ENCODE peak calls at places on chromosomes 12 and 14, in six cellular contexts. J, D, G, E, S and T are unnamed samples.

GRCh38 chr12:114916531-114916930 is 232.6 kb upstream of the TBX3 start:
- DNase-seq in J (no peak), D (no peak), G (no peak), E (no peak), S (no peak), T (no peak)

GRCh38 chr14:72926292-72927028 is at the start of gene DCAF4:
- DNase-seq in J (peak; percentile 97), D (peak; percentile 100), G (peak; percentile 97), E (peak; percentile 98), S (peak; percentile 98), T (peak; percentile 92)

GRCh38 chr14:95870772-95871171 is 5.9 kb upstream of the TUNAR start:
- DNase-seq in J (no peak), D (no peak), G (no peak), E (no peak), S (no peak), T (no peak)

GRCh38 chr12:121057794-121058193 is 18.7 kb upstream of the OASL start:
- DNase-seq in J (no peak), D (no peak), G (no peak), E (no peak), S (no peak), T (no peak)

GRCh38 chr12:55972045-55972843 is 1.6 kb upstream of the RAB5B start:
- DNase-seq in J (no peak), D (peak; percentile 46), G (peak; percentile 94), E (no peak), S (no peak), T (no peak)

GRCh38 chr12:114921796-114922195 is 237.8 kb upstream of the TBX3 start:
- DNase-seq in J (no peak), D (no peak), G (no peak), E (no peak), S (no peak), T (no peak)

GRCh38 chr14:97331058-97331457 is 533.9 kb downstream of the VRK1 start:
- DNase-seq in J (no peak), D (no peak), G (no peak), E (no peak), S (no peak), T (no peak)

GRCh38 chr12:124673881-124674617 is 106.6 kb upstream of the NCOR2 start:
- DNase-seq in J (peak; percentile 49), D (no peak), G (no peak), E (no peak), S (no peak), T (no peak)

GRCh38 chr12:69595689-69596088 is 10.4 kb downstream of the CCT2 start:
- DNase-seq in J (no peak), D (no peak), G (no peak), E (no peak), S (no peak), T (no peak)

GRCh38 chr14:75439989-75440388 is 12.2 kb downstream of the JDP2 start:
- DNase-seq in J (no peak), D (no peak), G (no peak), E (no peak), S (no peak), T (no peak)

GRCh38 chr12:124422570-124423523 is 128.0 kb downstream of the RFLNA start:
- DNase-seq in J (peak; percentile 96), D (peak; percentile 75), G (peak; percentile 84), E (peak; percentile 92), S (no peak), T (no peak)

GRCh38 chr12:92955997-92956663 is 27.0 kb upstream of the EEA1 start:
- DNase-seq in J (no peak), D (peak; percentile 62), G (no peak), E (no peak), S (no peak), T (no peak)

GRCh38 chr12:93163260-93164036 is 214.3 kb upstream of the NUDT4 start:
- DNase-seq in J (no peak), D (peak; percentile 18), G (peak; percentile 66), E (no peak), S (no peak), T (no peak)

GRCh38 chr12:8844665-8845064 is 22.2 kb downstream of the A2ML1 start:
- DNase-seq in J (no peak), D (no peak), G (no peak), E (no peak), S (no peak), T (no peak)

GRCh38 chr12:6167327-6168280 is 32.6 kb upstream of the CD9 start:
- DNase-seq in J (peak; percentile 90), D (peak; percentile 99), G (peak; percentile 96), E (peak; percentile 84), S (peak; percentile 36), T (no peak)

GRCh38 chr12:32305163-32305562 is 94.2 kb upstream of the FGD4 start:
- DNase-seq in J (no peak), D (no peak), G (peak; percentile 50), E (no peak), S (peak; percentile 36), T (no peak)

GRCh38 chr14:55843718-55844403 is 263.9 kb downstream of the KTN1 start:
- DNase-seq in J (no peak), D (no peak), G (no peak), E (no peak), S (peak; percentile 14), T (no peak)

GRCh38 chr14:84927096-84927910 is 602.6 kb upstream of the FLRT2 start:
- DNase-seq in J (no peak), D (no peak), G (no peak), E (no peak), S (no peak), T (no peak)

GRCh38 chr12:25980035-25980434 is 21.6 kb downstream of the RASSF8 start:
- DNase-seq in J (no peak), D (no peak), G (no peak), E (no peak), S (no peak), T (no peak)

GRCh38 chr14:54532111-54533012 is 22.7 kb downstream of the CGRRF1 start:
- DNase-seq in J (no peak), D (no peak), G (no peak), E (no peak), S (peak; percentile 18), T (no peak)
- H3K27me3 ChIP-seq in J (no peaks in the 10 kb centered on the region), D (no peaks in the 10 kb centered on the region), G (no peaks in the 10 kb centered on the region), E (no peaks in the 10 kb centered on the region), S (no peaks in the 10 kb centered on the region), T (no peaks in the 10 kb centered on the region)

GRCh38 chr12:107859367-107859766 is 84.9 kb downstream of the ASCL4 start:
- DNase-seq in J (no peak), D (no peak), G (no peak), E (no peak), S (no peak), T (no peak)

GRCh38 chr12:107864235-107864634 is 89.7 kb downstream of the ASCL4 start:
- DNase-seq in J (no peak), D (no peak), G (no peak), E (no peak), S (no peak), T (no peak)
- H3K27ac ChIP-seq in J (no peak overlapping the region), D (no peak overlapping the region), G (no peak overlapping the region), E (no peak overlapping the region), S (no peak overlapping the region), T (no peak overlapping the region)

GRCh38 chr12:54131641-54132280 is 57.0 kb downstream of the SMUG1 start:
- DNase-seq in J (no peak), D (no peak), G (no peak), E (no peak), S (no peak), T (no peak)
- H3K27me3 ChIP-seq in J (no peaks in the 10 kb centered on the region), D (peaks cover 37% of the 10 kb centered on the region), G (peaks cover 14% of the 10 kb centered on the region), E (no peaks in the 10 kb centered on the region), S (peaks cover 9% of the 10 kb centered on the region), T (peaks cover 42% of the 10 kb centered on the region)

DNA sequence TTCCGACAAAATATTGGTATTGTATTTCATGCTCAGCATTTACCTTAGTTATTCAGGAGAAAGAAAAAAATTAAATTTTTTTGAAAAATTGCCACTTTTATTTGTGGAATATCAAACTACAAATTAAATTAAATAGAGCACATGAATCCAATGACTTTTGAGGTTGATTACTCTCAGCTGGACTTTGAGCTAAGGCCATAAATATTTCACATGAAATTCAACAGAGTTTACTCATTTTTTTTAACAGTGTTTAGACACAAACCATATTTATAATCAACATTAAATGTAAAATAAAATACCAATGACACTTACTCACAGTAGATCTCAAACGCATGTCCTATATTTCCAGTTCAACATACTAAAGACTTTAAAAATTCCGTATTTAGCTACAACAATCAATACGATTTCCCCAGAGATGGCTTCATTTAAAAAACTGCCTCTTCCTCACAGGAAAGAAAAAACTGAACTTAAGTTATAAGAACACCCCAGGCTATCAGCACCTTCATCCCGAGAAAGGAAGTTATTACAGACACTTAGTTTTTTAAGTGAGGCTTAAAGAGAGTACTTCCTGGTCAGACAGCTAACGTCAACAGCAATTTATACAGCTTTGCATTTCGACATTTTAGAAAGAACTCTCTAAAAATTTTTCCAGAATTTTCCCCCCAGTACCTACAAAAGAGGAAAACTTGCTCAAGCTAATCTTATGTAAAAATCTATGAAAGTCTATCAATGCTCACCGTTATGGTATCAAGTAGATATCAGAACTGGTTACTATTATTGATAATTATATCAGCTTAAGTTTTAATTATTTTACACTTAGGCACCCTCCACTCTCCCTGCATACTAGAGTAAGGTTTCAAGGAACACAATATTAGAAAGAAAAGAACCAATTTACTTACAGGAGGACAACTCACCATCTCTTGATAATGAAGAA is 13.8 kb downstream of the TAOK3 start:
- DNase-seq in J (no peak), D (no peak), G (no peak), E (no peak), S (peak; percentile 50), T (no peak)
- H3K27ac ChIP-seq in J (no peak overlapping the region), D (peak overlapping the region; percentile 89), G (peak overlapping the region; percentile 42), E (no peak overlapping the region), S (peak overlapping the region; percentile 69), T (peak overlapping the region; percentile 32)

DNA sequence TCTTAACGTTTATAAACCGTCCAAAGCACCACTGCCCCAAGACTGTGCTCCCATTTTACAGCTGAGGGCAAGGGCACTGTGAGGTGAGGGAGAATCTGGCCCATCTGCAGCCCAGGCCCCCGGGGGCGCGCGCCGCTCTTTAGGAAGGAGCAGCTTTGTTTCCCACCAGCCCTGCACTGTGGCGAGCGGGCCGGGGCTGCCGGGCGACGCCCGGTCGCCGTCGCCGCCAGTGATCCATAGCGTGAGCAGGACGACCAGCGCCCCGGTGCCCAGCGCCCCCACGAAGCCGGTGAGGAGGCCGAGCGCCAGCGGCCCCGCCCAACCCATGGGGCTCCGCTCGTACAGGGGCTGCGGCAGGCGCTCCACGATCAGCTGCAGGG is 34.6 kb downstream of the FIGNL2 start:
- DNase-seq in J (no peak), D (no peak), G (no peak), E (no peak), S (no peak), T (no peak)
- H3K27me3 ChIP-seq in J (no peaks in the 10 kb centered on the region), D (no peaks in the 10 kb centered on the region), G (peaks cover 36% of the 10 kb centered on the region), E (peaks cover 40% of the 10 kb centered on the region), S (no peaks in the 10 kb centered on the region), T (no peaks in the 10 kb centered on the region)